ENCODE peak calls at places on chromosomes 4 and X, in four cellular contexts. One of them, this sample, is unnamed.

GRCh38 chr4:1547863-1548637 is 136.1 kb downstream of the FAM53A start:
- DNase-seq in Peyer's patch: no peak
- DNase-seq in ascending aorta: no peak
- DNase-seq in mesendoderm: no peak
- DNase-seq in this sample: no peak

GRCh38 chr4:177484613-177485021 is 42.4 kb upstream of the AGA start:
- DNase-seq in ascending aorta: no peak
- DNase-seq in Peyer's patch: no peak
- DNase-seq in mesendoderm: peak
- DNase-seq in this sample: no peak

GRCh38 chr4:101345596-101346311 is 1.6 kb downstream of the PPP3CA start:
- DNase-seq in ascending aorta: peak
- DNase-seq in mesendoderm: peak
- DNase-seq in Peyer's patch: peak
- DNase-seq in this sample: peak

GRCh38 chrX:18640686-18641085 is 31.2 kb downstream of the RS1 start:
- DNase-seq in mesendoderm: peak
- DNase-seq in ascending aorta: no peak
- DNase-seq in Peyer's patch: no peak
- DNase-seq in this sample: no peak

GRCh38 chr4:86220137-86220536 is 139.7 kb downstream of the MAPK10 start:
- DNase-seq in ascending aorta: no peak
- DNase-seq in mesendoderm: no peak
- DNase-seq in Peyer's patch: no peak
- DNase-seq in this sample: no peak

GRCh38 chrX:13699183-13699826 is 10.4 kb downstream of the RAB9A start:
- DNase-seq in Peyer's patch: peak
- DNase-seq in ascending aorta: no peak
- DNase-seq in mesendoderm: no peak
- DNase-seq in this sample: no peak

GRCh38 chr4:16908377-16909021 is 10.1 kb upstream of the LDB2 start:
- DNase-seq in ascending aorta: no peak
- DNase-seq in Peyer's patch: no peak
- DNase-seq in mesendoderm: no peak
- DNase-seq in this sample: no peak

GRCh38 chr4:79514637-79515320 is 106.8 kb upstream of the GK2 start:
- DNase-seq in ascending aorta: no peak
- DNase-seq in mesendoderm: no peak
- DNase-seq in Peyer's patch: no peak
- DNase-seq in this sample: no peak

GRCh38 chrX:74180716-74181115 is 123.3 kb upstream of the ZCCHC13 start:
- DNase-seq in mesendoderm: no peak
- DNase-seq in Peyer's patch: no peak
- DNase-seq in ascending aorta: no peak
- DNase-seq in this sample: no peak

GRCh38 chr4:159129822-159130550 is 27.1 kb downstream of the RAPGEF2 start:
- DNase-seq in ascending aorta: no peak
- DNase-seq in Peyer's patch: no peak
- DNase-seq in mesendoderm: peak
- DNase-seq in this sample: no peak

GRCh38 chrX:56572975-56573374 is 9.5 kb downstream of the UBQLN2 start:
- DNase-seq in Peyer's patch: no peak
- DNase-seq in ascending aorta: no peak
- DNase-seq in mesendoderm: no peak
- DNase-seq in this sample: no peak

GRCh38 chr4:110622841-110623709 is at the start of gene PITX2:
- DNase-seq in Peyer's patch: peak
- DNase-seq in ascending aorta: no peak
- DNase-seq in mesendoderm: peak
- DNase-seq in this sample: no peak

GRCh38 chr4:8478371-8478770 is 37.8 kb downstream of the TRMT44 start:
- DNase-seq in Peyer's patch: no peak
- DNase-seq in mesendoderm: no peak
- DNase-seq in ascending aorta: no peak
- DNase-seq in this sample: no peak

GRCh38 chrX:439236-439635 is 52.5 kb upstream of the PPP2R3B start:
- DNase-seq in mesendoderm: no peak
- DNase-seq in Peyer's patch: no peak
- DNase-seq in ascending aorta: no peak
- DNase-seq in this sample: no peak

GRCh38 chr4:154743683-154744340 is at the start of gene LRAT:
- DNase-seq in Peyer's patch: peak
- DNase-seq in mesendoderm: peak
- DNase-seq in ascending aorta: no peak
- DNase-seq in this sample: no peak

GRCh38 chr4:143782521-143782920 is 82.0 kb upstream of the FREM3 start:
- DNase-seq in ascending aorta: no peak
- DNase-seq in Peyer's patch: no peak
- DNase-seq in mesendoderm: no peak
- DNase-seq in this sample: no peak

GRCh38 chr4:139988863-139989765 is 164.9 kb downstream of the MAML3 start:
- DNase-seq in mesendoderm: peak
- DNase-seq in ascending aorta: peak
- DNase-seq in Peyer's patch: no peak
- DNase-seq in this sample: no peak

GRCh38 chrX:115054876-115055275 is 37.5 kb upstream of the IL13RA2 start:
- DNase-seq in Peyer's patch: no peak
- DNase-seq in mesendoderm: no peak
- DNase-seq in ascending aorta: no peak
- DNase-seq in this sample: no peak

GRCh38 chrX:17032351-17032750 is 85.9 kb downstream of the REPS2 start:
- DNase-seq in mesendoderm: no peak
- DNase-seq in ascending aorta: peak
- DNase-seq in Peyer's patch: no peak
- DNase-seq in this sample: no peak

GRCh38 chr4:174999407-174999806 is 81.2 kb downstream of the ADAM29 start:
- DNase-seq in ascending aorta: no peak
- DNase-seq in Peyer's patch: no peak
- DNase-seq in mesendoderm: no peak
- DNase-seq in this sample: no peak

GRCh38 chr4:79042079-79042674 is 102.9 kb upstream of the PAQR3 start:
- DNase-seq in mesendoderm: peak
- DNase-seq in ascending aorta: no peak
- DNase-seq in Peyer's patch: no peak
- DNase-seq in this sample: no peak

GRCh38 chr4:128600996-128601857 is 208.3 kb upstream of the JADE1 start:
- DNase-seq in mesendoderm: peak
- DNase-seq in Peyer's patch: peak
- DNase-seq in ascending aorta: no peak
- DNase-seq in this sample: no peak

GRCh38 chrX:37745354-37745753 is 34.5 kb upstream of the CYBB start:
- DNase-seq in mesendoderm: peak
- DNase-seq in ascending aorta: peak
- DNase-seq in Peyer's patch: peak
- DNase-seq in this sample: peak

GRCh38 chr4:831483-831805 is 5.5 kb upstream of the CPLX1 start:
- DNase-seq in ascending aorta: no peak
- DNase-seq in mesendoderm: no peak
- DNase-seq in Peyer's patch: peak
- DNase-seq in this sample: no peak

DNA sequence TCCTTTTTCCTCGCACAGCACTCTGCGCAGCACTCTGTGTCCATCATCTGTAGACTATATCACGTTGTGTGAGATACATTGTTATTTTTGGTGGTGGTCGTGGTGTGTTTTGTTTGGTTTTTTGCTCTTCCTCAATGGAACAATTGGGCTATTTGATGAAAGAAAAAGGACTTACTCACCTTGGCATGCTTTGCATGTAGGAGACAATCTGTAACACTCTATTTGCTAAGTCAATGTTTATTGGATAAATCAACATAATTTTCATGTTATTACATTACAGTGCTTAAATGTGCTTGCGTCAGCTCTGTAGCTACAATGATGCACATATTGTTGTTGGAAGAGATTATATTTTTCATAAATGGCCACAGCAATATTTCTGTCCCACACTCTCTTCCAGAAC is 12.5 kb upstream of the CD99 start:
- DNase-seq in Peyer's patch: no peak
- DNase-seq in mesendoderm: no peak
- DNase-seq in ascending aorta: no peak
- DNase-seq in this sample: no peak
- H3K27ac ChIP-seq in Peyer's patch: no peak
- H3K27ac ChIP-seq in mesendoderm: no peak
- H3K27ac ChIP-seq in ascending aorta: no peak
- H3K27ac ChIP-seq in this sample: no peak

GRCh38 chr4:26574563-26574962 is 9.3 kb upstream of the TBC1D19 start:
- DNase-seq in mesendoderm: peak
- DNase-seq in ascending aorta: no peak
- DNase-seq in Peyer's patch: no peak
- DNase-seq in this sample: no peak

GRCh38 chr4:26568446-26568994 is 15.4 kb upstream of the TBC1D19 start:
- DNase-seq in Peyer's patch: no peak
- DNase-seq in mesendoderm: peak
- DNase-seq in ascending aorta: no peak
- DNase-seq in this sample: no peak

GRCh38 chr4:26570596-26570995 is 13.3 kb upstream of the TBC1D19 start:
- DNase-seq in Peyer's patch: no peak
- DNase-seq in ascending aorta: no peak
- DNase-seq in mesendoderm: no peak
- DNase-seq in this sample: no peak

GRCh38 chr4:26576171-26576829 is 7.6 kb upstream of the TBC1D19 start:
- DNase-seq in Peyer's patch: no peak
- DNase-seq in ascending aorta: no peak
- DNase-seq in mesendoderm: peak
- DNase-seq in this sample: no peak

GRCh38 chr4:26573389-26573794 is 10.5 kb upstream of the TBC1D19 start:
- DNase-seq in mesendoderm: peak
- DNase-seq in Peyer's patch: no peak
- DNase-seq in ascending aorta: no peak
- DNase-seq in this sample: no peak
- H3K27ac ChIP-seq in mesendoderm: no peak
- H3K27ac ChIP-seq in Peyer's patch: no peak
- H3K27ac ChIP-seq in ascending aorta: no peak
- H3K27ac ChIP-seq in this sample: no peak

GRCh38 chrX:102833136-102833535 is 103.9 kb upstream of the RAB40AL start:
- DNase-seq in Peyer's patch: no peak
- DNase-seq in mesendoderm: peak
- DNase-seq in ascending aorta: no peak
- DNase-seq in this sample: no peak
- H3K27ac ChIP-seq in Peyer's patch: no peak
- H3K27ac ChIP-seq in mesendoderm: no peak
- H3K27ac ChIP-seq in ascending aorta: no peak
- H3K27ac ChIP-seq in this sample: no peak

GRCh38 chrX:10611441-10612090 is 8.8 kb downstream of the MID1 start:
- DNase-seq in Peyer's patch: no peak
- DNase-seq in mesendoderm: no peak
- DNase-seq in ascending aorta: no peak
- DNase-seq in this sample: no peak

GRCh38 chrX:10602646-10603045 is 17.7 kb downstream of the MID1 start:
- DNase-seq in Peyer's patch: no peak
- DNase-seq in mesendoderm: no peak
- DNase-seq in ascending aorta: no peak
- DNase-seq in this sample: no peak

GRCh38 chrX:10603612-10604011 is 16.8 kb downstream of the MID1 start:
- DNase-seq in Peyer's patch: no peak
- DNase-seq in ascending aorta: no peak
- DNase-seq in mesendoderm: peak
- DNase-seq in this sample: no peak

GRCh38 chrX:10608099-10608498 is 12.3 kb downstream of the MID1 start:
- DNase-seq in ascending aorta: no peak
- DNase-seq in mesendoderm: no peak
- DNase-seq in Peyer's patch: no peak
- DNase-seq in this sample: no peak

GRCh38 chrX:10607233-10607632 is 13.2 kb downstream of the MID1 start:
- DNase-seq in mesendoderm: no peak
- DNase-seq in Peyer's patch: no peak
- DNase-seq in ascending aorta: no peak
- DNase-seq in this sample: no peak
- H3K27ac ChIP-seq in mesendoderm: no peak
- H3K27ac ChIP-seq in Peyer's patch: no peak
- H3K27ac ChIP-seq in ascending aorta: no peak
- H3K27ac ChIP-seq in this sample: no peak

GRCh38 chr4:3463556-3464348 is 646 bp downstream of the DOK7 start:
- DNase-seq in ascending aorta: no peak
- DNase-seq in Peyer's patch: no peak
- DNase-seq in mesendoderm: no peak
- DNase-seq in this sample: no peak
- H3K27ac ChIP-seq in ascending aorta: peak
- H3K27ac ChIP-seq in Peyer's patch: no peak
- H3K27ac ChIP-seq in mesendoderm: no peak
- H3K27ac ChIP-seq in this sample: no peak

DNA sequence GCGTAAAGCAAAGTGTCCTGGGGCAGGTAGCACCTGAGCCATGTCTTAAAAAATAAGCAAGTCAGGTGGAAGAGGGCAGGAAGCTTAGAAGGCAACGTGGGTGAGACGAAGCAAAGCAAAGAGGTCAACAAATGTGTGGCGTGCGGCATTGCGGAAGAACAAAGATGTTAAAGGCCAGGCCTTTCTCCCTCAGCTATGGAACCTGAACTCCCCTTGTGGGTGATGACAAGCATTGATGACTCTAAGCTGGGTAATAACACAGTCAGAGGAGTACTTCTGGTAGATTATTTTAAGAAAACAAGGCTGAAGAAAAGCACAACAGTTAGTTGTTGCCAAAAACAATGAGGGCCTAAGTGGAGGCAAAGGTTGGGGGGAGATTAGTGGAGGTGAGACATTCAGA is 29.0 kb upstream of the SORBS2 start:
- DNase-seq in Peyer's patch: no peak
- DNase-seq in mesendoderm: no peak
- DNase-seq in ascending aorta: no peak
- DNase-seq in this sample: no peak
- H3K27ac ChIP-seq in Peyer's patch: no peak
- H3K27ac ChIP-seq in mesendoderm: no peak
- H3K27ac ChIP-seq in ascending aorta: no peak
- H3K27ac ChIP-seq in this sample: no peak

DNA sequence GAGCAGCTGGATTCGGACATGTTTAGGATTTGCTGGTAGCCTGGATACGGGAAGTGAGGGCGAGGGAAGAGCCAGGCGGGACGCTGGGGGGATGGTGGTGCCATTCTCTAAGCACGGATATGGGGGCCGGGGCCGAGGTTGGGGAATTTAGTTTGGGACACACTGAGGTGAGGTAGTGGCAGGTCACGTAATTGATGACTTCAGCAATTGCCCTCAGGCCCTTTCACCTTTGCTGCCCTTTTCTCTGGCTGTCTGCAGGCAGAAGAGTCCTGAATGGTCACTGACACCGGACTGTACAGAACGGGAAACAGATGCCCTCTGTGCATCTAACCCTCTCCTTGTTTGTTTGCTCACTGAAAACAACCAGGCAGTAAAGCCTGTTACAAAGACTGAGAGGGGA is 16.9 kb upstream of the HMGB3 start:
- DNase-seq in mesendoderm: no peak
- DNase-seq in ascending aorta: no peak
- DNase-seq in Peyer's patch: no peak
- DNase-seq in this sample: no peak
- H3K27ac ChIP-seq in mesendoderm: no peak
- H3K27ac ChIP-seq in ascending aorta: no peak
- H3K27ac ChIP-seq in Peyer's patch: no peak
- H3K27ac ChIP-seq in this sample: no peak

This sample was measured in naive thymus-derived CD4-positive, alpha-beta T cell.